ENCODE peak calls at places on chromosomes 12 and 14, in seven cellular contexts. E, U, R, D, C, F and T are unnamed samples.

GRCh38 chr12:32499048-32499447 is 99.7 kb downstream of the FGD4 start:
- DNase-seq in E (no peak), U (no peak), R (no peak), D (no peak), C (no peak), F (no peak), T (no peak)

GRCh38 chr12:58069268-58069967 is 128.1 kb downstream of the ATP23 start:
- DNase-seq in E (no peak), U (no peak), R (no peak), D (peak), C (no peak), F (no peak), T (no peak)

GRCh38 chr14:23861666-23862065 is 91.9 kb upstream of the DHRS4 start:
- DNase-seq in E (no peak), U (no peak), R (no peak), D (no peak), C (no peak), F (no peak), T (no peak)

GRCh38 chr12:19034937-19035336 is 94.6 kb upstream of the PLEKHA5 start:
- DNase-seq in E (no peak), U (no peak), R (no peak), D (no peak), C (no peak), F (no peak), T (no peak)

GRCh38 chr12:115163710-115164109 is 479.7 kb upstream of the TBX3 start:
- DNase-seq in E (no peak), U (no peak), R (no peak), D (no peak), C (no peak), F (no peak), T (no peak)

GRCh38 chr12:121918679-121919038 is 267 bp downstream of the CFAP251 start:
- DNase-seq in E (no peak), U (no peak), R (no peak), D (no peak), C (no peak), F (no peak), T (no peak)

GRCh38 chr12:27779416-27779815 is 617 bp upstream of the KLHL42 start:
- DNase-seq in E (peak), U (no peak), R (peak), D (peak), C (no peak), F (peak), T (no peak)

GRCh38 chr12:93514853-93515252 is 47.5 kb downstream of the MRPL42 start:
- DNase-seq in E (no peak), U (no peak), R (no peak), D (peak), C (no peak), F (no peak), T (peak)

GRCh38 chr14:68219407-68219806 is 399.8 kb downstream of the RAD51B start:
- DNase-seq in E (no peak), U (no peak), R (no peak), D (no peak), C (no peak), F (no peak), T (no peak)

GRCh38 chr14:25048170-25049126 is 1.5 kb downstream of the STXBP6 start:
- DNase-seq in E (peak), U (no peak), R (no peak), D (peak), C (no peak), F (peak), T (peak)

GRCh38 chr12:121219353-121219986 is 9.5 kb downstream of the P2RX4 start:
- DNase-seq in E (no peak), U (no peak), R (no peak), D (no peak), C (no peak), F (no peak), T (no peak)

GRCh38 chr12:45205165-45205825 is 10.6 kb upstream of the ANO6 start:
- DNase-seq in E (no peak), U (peak), R (no peak), D (no peak), C (no peak), F (no peak), T (no peak)

GRCh38 chr12:1680804-1681492 is 9.9 kb upstream of the ADIPOR2 start:
- DNase-seq in E (no peak), U (no peak), R (no peak), D (no peak), C (no peak), F (no peak), T (no peak)

GRCh38 chr14:70753518-70753953 is 55.8 kb downstream of the MAP3K9 start:
- DNase-seq in E (no peak), U (no peak), R (no peak), D (no peak), C (no peak), F (no peak), T (no peak)

GRCh38 chr12:91111366-91112321 is at the start of gene LUM:
- DNase-seq in E (no peak), U (no peak), R (no peak), D (peak), C (no peak), F (peak), T (no peak)

GRCh38 chr14:65228436-65228835 is 126.1 kb upstream of the MAX start:
- DNase-seq in E (no peak), U (peak), R (no peak), D (no peak), C (no peak), F (no peak), T (no peak)

GRCh38 chr12:1544991-1545700 is 49.2 kb downstream of the FBXL14 start:
- DNase-seq in E (no peak), U (no peak), R (no peak), D (peak), C (no peak), F (no peak), T (no peak)

GRCh38 chr14:36509056-36509917 is 10.7 kb downstream of the NKX2-1 start:
- DNase-seq in E (no peak), U (no peak), R (no peak), D (no peak), C (no peak), F (no peak), T (no peak)

GRCh38 chr14:103393687-103394626 is 8.7 kb downstream of the MARK3 start:
- DNase-seq in E (no peak), U (no peak), R (no peak), D (peak), C (no peak), F (no peak), T (peak)

GRCh38 chr12:80469681-80470080 is 25.6 kb downstream of the PTPRQ start:
- DNase-seq in E (no peak), U (no peak), R (no peak), D (peak), C (no peak), F (no peak), T (no peak)

GRCh38 chr12:54624316-54625279 is 10.1 kb downstream of the LACRT start:
- DNase-seq in E (no peak), U (no peak), R (no peak), D (no peak), C (no peak), F (no peak), T (no peak)

GRCh38 chr12:14395059-14395778 is 29.7 kb downstream of the ATF7IP start:
- DNase-seq in E (no peak), U (no peak), R (no peak), D (no peak), C (no peak), F (no peak), T (no peak)

GRCh38 chr12:14390885-14391530 is 25.5 kb downstream of the ATF7IP start:
- DNase-seq in E (no peak), U (no peak), R (no peak), D (no peak), C (no peak), F (no peak), T (no peak)

GRCh38 chr12:14393736-14394135 is 28.3 kb downstream of the ATF7IP start:
- DNase-seq in E (no peak), U (no peak), R (no peak), D (peak), C (no peak), F (no peak), T (no peak)

GRCh38 chr12:14396071-14396470 is 30.6 kb downstream of the ATF7IP start:
- DNase-seq in E (no peak), U (peak), R (no peak), D (no peak), C (no peak), F (no peak), T (no peak)

DNA sequence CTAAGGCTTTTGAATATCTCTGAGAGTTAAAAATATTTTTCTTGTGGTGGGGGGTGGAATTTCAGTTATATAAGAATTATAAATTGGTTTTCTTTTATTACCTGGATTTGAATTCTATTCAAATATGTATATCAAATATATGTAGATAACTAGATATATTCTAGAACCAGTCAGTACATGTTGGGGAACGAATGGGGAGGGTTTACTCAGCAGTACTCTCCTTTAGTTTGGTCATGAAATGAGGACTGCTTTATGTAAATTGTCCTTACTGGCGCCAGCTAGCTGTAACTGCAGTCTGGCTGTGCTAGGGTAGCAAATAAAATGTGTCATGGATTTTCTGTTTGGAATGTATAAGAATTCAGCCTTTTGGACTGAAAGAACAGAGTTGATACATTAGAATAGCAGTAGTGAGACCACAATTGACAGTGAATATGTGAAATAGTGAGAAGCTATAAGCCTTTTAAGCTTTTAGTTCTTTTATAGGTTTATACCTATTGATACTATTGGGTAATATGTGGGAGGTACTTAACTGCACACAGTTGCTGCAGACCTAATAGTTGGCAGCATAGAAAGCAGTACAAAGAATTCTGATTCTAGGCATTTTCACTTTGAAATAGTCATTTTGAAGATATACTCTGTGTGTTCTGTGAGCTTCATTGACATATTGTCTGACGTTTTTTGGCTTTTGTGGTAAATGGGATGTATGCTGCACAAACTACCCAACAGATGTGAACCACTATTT is 29.0 kb downstream of the ATF7IP start:
- DNase-seq in E (no peak), U (peak), R (no peak), D (peak), C (no peak), F (no peak), T (peak)
- TF ChIP-seq CTCF in E (peak), U (no peak), R (peak), D (no peak), C (peak), F (peak), T (no peak)

GRCh38 chr12:128829870-128830504 is 6.2 kb upstream of the SLC15A4 start:
- DNase-seq in E (peak), U (peak), R (no peak), D (no peak), C (no peak), F (no peak), T (no peak)

GRCh38 chr12:128830505-128830893 is 6.7 kb upstream of the SLC15A4 start:
- DNase-seq in E (peak), U (peak), R (no peak), D (no peak), C (no peak), F (no peak), T (no peak)

GRCh38 chr12:128825845-128826244 is 2.1 kb upstream of the SLC15A4 start:
- DNase-seq in E (no peak), U (no peak), R (no peak), D (no peak), C (no peak), F (no peak), T (no peak)

GRCh38 chr12:128823916-128824839 is at the start of gene SLC15A4:
- DNase-seq in E (peak), U (no peak), R (peak), D (peak), C (peak), F (peak), T (peak)

GRCh38 chr12:128827724-128828123 is 4.0 kb upstream of the SLC15A4 start:
- DNase-seq in E (no peak), U (no peak), R (no peak), D (no peak), C (no peak), F (no peak), T (no peak)
- H3K4me3 ChIP-seq in E (no peak), U (no peak), R (no peak), D (no peak), C (no peak), F (no peak), T (no peak)

GRCh38 chr14:104870368-104871144 is 5.5 kb downstream of the CEP170B start:
- DNase-seq in E (peak), U (no peak), R (peak), D (no peak), C (no peak), F (peak), T (no peak)
- TF ChIP-seq CTCF in E (peak), U (peak), R (peak), D (peak), C (no peak), F (no peak), T (peak)

GRCh38 chr14:69620211-69620611 is 8.8 kb downstream of the SUSD6 start:
- DNase-seq in E (no peak), U (no peak), R (no peak), D (no peak), C (no peak), F (no peak), T (no peak)

GRCh38 chr14:69616408-69616773 is 5.0 kb downstream of the SUSD6 start:
- DNase-seq in E (no peak), U (no peak), R (no peak), D (no peak), C (no peak), F (no peak), T (no peak)

GRCh38 chr14:69619007-69619406 is 7.6 kb downstream of the SUSD6 start:
- DNase-seq in E (no peak), U (no peak), R (no peak), D (peak), C (no peak), F (peak), T (no peak)

GRCh38 chr14:69615471-69616407 is 4.3 kb downstream of the SUSD6 start:
- DNase-seq in E (peak), U (peak), R (no peak), D (peak), C (no peak), F (peak), T (peak)

GRCh38 chr14:69617796-69618195 is 6.4 kb downstream of the SUSD6 start:
- DNase-seq in E (no peak), U (no peak), R (no peak), D (no peak), C (no peak), F (no peak), T (no peak)
- H3K4me3 ChIP-seq in E (no peak), U (peak), R (no peak), D (no peak), C (no peak), F (no peak), T (no peak)

DNA sequence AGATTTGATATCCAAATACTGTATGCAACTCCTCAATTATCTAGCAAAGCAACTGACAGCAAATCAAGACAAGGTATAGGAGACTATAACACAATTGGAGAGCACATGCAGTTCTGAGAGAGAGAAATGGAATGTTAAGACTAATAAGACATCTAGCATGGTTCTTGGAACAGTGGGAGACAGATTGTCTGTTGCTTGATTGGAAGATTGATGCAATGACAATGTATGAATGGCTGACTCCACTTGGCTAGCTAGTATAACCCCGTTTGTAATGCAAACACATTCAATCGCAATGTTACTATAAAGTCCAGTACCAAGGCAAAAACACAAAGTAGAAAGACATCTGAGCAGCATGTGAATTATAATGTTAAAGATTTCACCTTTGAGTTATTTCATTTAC is 179.3 kb downstream of the RPL10L start:
- DNase-seq in E (no peak), U (no peak), R (no peak), D (no peak), C (no peak), F (no peak), T (no peak)
- TF ChIP-seq CTCF in E (no peak), U (no peak), R (no peak), D (no peak), C (no peak), F (no peak), T (no peak)

GRCh38 chr12:5318874-5319273 is 113.0 kb upstream of the NTF3 start:
- DNase-seq in E (no peak), U (no peak), R (no peak), D (no peak), C (no peak), F (no peak), T (no peak)
- H3K4me3 ChIP-seq in E (no peak), U (no peak), R (no peak), D (no peak), C (no peak), F (no peak), T (no peak)

GRCh38 chr12:46383654-46384450 is 11.3 kb upstream of the SLC38A2 start:
- DNase-seq in E (peak), U (no peak), R (peak), D (peak), C (peak), F (peak), T (peak)
- TF ChIP-seq CTCF in E (no peak), U (peak), R (no peak), D (no peak), C (peak), F (no peak), T (no peak)

DNA sequence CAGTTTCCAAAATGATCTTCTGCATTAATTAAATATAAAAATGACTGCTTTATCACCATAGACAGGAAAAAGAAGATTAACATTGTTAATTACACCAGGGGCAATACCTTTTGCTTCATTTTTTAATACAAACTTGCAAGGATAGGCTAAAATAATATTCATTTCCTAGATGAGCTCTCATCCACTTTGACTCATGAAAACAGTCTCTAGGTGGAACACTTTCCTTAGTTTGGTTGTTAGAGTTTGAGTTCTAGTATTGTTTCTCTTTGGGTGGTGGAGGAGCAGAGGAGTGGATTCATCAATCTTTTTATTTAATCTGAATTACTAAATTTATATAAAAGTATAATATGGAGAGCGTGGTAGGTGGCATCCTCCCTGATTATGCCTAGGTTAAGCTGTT is 251.0 kb downstream of the PDZRN4 start:
- DNase-seq in E (no peak), U (no peak), R (no peak), D (no peak), C (no peak), F (no peak), T (no peak)
- H3K4me3 ChIP-seq in E (no peak), U (no peak), R (no peak), D (no peak), C (no peak), F (no peak), T (no peak)